ENCODE peak calls at places on chromosomes 5 and 9, in eight cellular contexts. One of them, this sample, is unnamed.

GRCh38 chr5:123285122-123286011 is 137.8 kb downstream of the CEP120 start:
- DNase-seq in nephron progenitor cell: peak
- DNase-seq in CD8-positive, alpha-beta T cell: no peak
- DNase-seq in neural crest cell: peak
- DNase-seq in psoas muscle: no peak
- DNase-seq in esophagus squamous epithelium: no peak
- DNase-seq in thyroid gland: no peak
- DNase-seq in GM23338: peak
- DNase-seq in this sample: no peak

GRCh38 chr5:111135946-111136345 is 43.8 kb downstream of the WDR36 start:
- DNase-seq in psoas muscle: no peak
- DNase-seq in CD8-positive, alpha-beta T cell: no peak
- DNase-seq in esophagus squamous epithelium: no peak
- DNase-seq in GM23338: no peak
- DNase-seq in thyroid gland: no peak
- DNase-seq in nephron progenitor cell: no peak
- DNase-seq in neural crest cell: no peak
- DNase-seq in this sample: peak

GRCh38 chr9:130128782-130129424 is 43.3 kb upstream of the NCS1 start:
- DNase-seq in neural crest cell: no peak
- DNase-seq in GM23338: no peak
- DNase-seq in psoas muscle: peak
- DNase-seq in CD8-positive, alpha-beta T cell: peak
- DNase-seq in nephron progenitor cell: no peak
- DNase-seq in thyroid gland: no peak
- DNase-seq in esophagus squamous epithelium: no peak
- DNase-seq in this sample: peak

GRCh38 chr5:38463634-38464521 is 92.6 kb downstream of the LIFR start:
- DNase-seq in neural crest cell: no peak
- DNase-seq in CD8-positive, alpha-beta T cell: no peak
- DNase-seq in psoas muscle: no peak
- DNase-seq in esophagus squamous epithelium: no peak
- DNase-seq in GM23338: no peak
- DNase-seq in nephron progenitor cell: no peak
- DNase-seq in thyroid gland: no peak
- DNase-seq in this sample: peak

GRCh38 chr9:123929177-123929869 is 603 bp downstream of the DENND1A start:
- DNase-seq in nephron progenitor cell: no peak
- DNase-seq in esophagus squamous epithelium: no peak
- DNase-seq in thyroid gland: peak
- DNase-seq in psoas muscle: peak
- DNase-seq in neural crest cell: no peak
- DNase-seq in CD8-positive, alpha-beta T cell: no peak
- DNase-seq in GM23338: peak
- DNase-seq in this sample: no peak

GRCh38 chr5:108101105-108101504 is 280.8 kb downstream of the FBXL17 start:
- DNase-seq in GM23338: no peak
- DNase-seq in CD8-positive, alpha-beta T cell: no peak
- DNase-seq in nephron progenitor cell: no peak
- DNase-seq in thyroid gland: peak
- DNase-seq in neural crest cell: no peak
- DNase-seq in psoas muscle: no peak
- DNase-seq in esophagus squamous epithelium: no peak
- DNase-seq in this sample: no peak

GRCh38 chr5:58447231-58447630 is 12.7 kb downstream of the PLK2 start:
- DNase-seq in esophagus squamous epithelium: no peak
- DNase-seq in neural crest cell: no peak
- DNase-seq in nephron progenitor cell: no peak
- DNase-seq in CD8-positive, alpha-beta T cell: no peak
- DNase-seq in GM23338: no peak
- DNase-seq in psoas muscle: no peak
- DNase-seq in thyroid gland: no peak
- DNase-seq in this sample: peak

GRCh38 chr5:66415208-66415607 is 181.0 kb upstream of the MAST4 start:
- DNase-seq in esophagus squamous epithelium: no peak
- DNase-seq in psoas muscle: no peak
- DNase-seq in thyroid gland: no peak
- DNase-seq in CD8-positive, alpha-beta T cell: no peak
- DNase-seq in GM23338: no peak
- DNase-seq in nephron progenitor cell: no peak
- DNase-seq in neural crest cell: no peak
- DNase-seq in this sample: no peak

GRCh38 chr9:110069326-110070248 is 138.4 kb downstream of the C9orf152 start:
- DNase-seq in CD8-positive, alpha-beta T cell: no peak
- DNase-seq in thyroid gland: peak
- DNase-seq in GM23338: no peak
- DNase-seq in neural crest cell: no peak
- DNase-seq in esophagus squamous epithelium: no peak
- DNase-seq in nephron progenitor cell: no peak
- DNase-seq in psoas muscle: no peak
- DNase-seq in this sample: peak

GRCh38 chr5:127439544-127440096 is 77.8 kb upstream of the PRRC1 start:
- DNase-seq in psoas muscle: no peak
- DNase-seq in nephron progenitor cell: no peak
- DNase-seq in esophagus squamous epithelium: no peak
- DNase-seq in CD8-positive, alpha-beta T cell: no peak
- DNase-seq in neural crest cell: no peak
- DNase-seq in thyroid gland: no peak
- DNase-seq in GM23338: no peak
- DNase-seq in this sample: no peak

DNA sequence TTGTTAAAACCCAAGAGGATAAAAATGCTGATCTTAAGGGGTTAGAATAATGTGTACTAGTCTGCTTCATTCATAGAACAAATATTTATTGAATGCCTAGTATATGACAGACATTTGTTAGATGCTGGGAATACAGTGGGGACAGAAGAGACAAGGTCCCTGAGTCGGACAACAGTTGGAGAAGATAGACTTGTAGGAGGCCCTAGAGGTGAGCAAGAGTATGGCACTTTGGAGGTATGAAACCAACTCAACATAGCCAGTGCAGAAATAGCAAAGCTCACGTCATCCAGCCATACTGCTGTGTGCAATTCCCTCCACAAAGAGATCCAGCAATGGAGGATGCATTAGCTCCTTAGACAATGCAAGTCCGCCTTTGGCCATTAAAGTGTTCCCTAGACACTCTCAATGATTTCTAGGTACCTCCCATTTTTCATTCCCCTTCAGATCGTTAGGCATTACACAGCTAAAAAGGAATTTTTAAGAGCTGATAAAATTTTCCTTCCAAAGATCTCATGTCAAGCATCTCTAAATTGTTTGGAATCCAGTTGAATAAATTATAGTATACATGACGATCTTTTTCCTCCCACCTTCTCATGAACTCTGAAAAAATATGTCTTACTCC is 1949.6 kb upstream of the WWC1 start:
- DNase-seq in CD8-positive, alpha-beta T cell: no peak
- DNase-seq in GM23338: peak
- DNase-seq in thyroid gland: no peak
- DNase-seq in nephron progenitor cell: no peak
- DNase-seq in neural crest cell: no peak
- DNase-seq in esophagus squamous epithelium: no peak
- DNase-seq in psoas muscle: no peak
- DNase-seq in this sample: no peak
- TF ChIP-seq CTCF in CD8-positive, alpha-beta T cell: no peak
- TF ChIP-seq CTCF in GM23338: peak
- TF ChIP-seq CTCF in thyroid gland: no peak
- TF ChIP-seq CTCF in nephron progenitor cell: no peak
- TF ChIP-seq CTCF in neural crest cell: peak
- TF ChIP-seq CTCF in esophagus squamous epithelium: no peak
- TF ChIP-seq CTCF in psoas muscle: no peak
- TF ChIP-seq CTCF in this sample: peak

GRCh38 chr5:11619339-11620028 is 284.8 kb downstream of the CTNND2 start:
- DNase-seq in psoas muscle: no peak
- DNase-seq in CD8-positive, alpha-beta T cell: no peak
- DNase-seq in nephron progenitor cell: no peak
- DNase-seq in neural crest cell: no peak
- DNase-seq in thyroid gland: no peak
- DNase-seq in esophagus squamous epithelium: no peak
- DNase-seq in GM23338: peak
- DNase-seq in this sample: no peak
- TF ChIP-seq CTCF in psoas muscle: no peak
- TF ChIP-seq CTCF in CD8-positive, alpha-beta T cell: no peak
- TF ChIP-seq CTCF in nephron progenitor cell: peak
- TF ChIP-seq CTCF in neural crest cell: peak
- TF ChIP-seq CTCF in thyroid gland: peak
- TF ChIP-seq CTCF in esophagus squamous epithelium: no peak
- TF ChIP-seq CTCF in GM23338: peak
- TF ChIP-seq CTCF in this sample: no peak

GRCh38 chr5:109989161-109989560 is 299.4 kb downstream of the MAN2A1 start:
- DNase-seq in esophagus squamous epithelium: no peak
- DNase-seq in GM23338: no peak
- DNase-seq in thyroid gland: no peak
- DNase-seq in psoas muscle: no peak
- DNase-seq in nephron progenitor cell: no peak
- DNase-seq in neural crest cell: no peak
- DNase-seq in CD8-positive, alpha-beta T cell: no peak
- DNase-seq in this sample: no peak

GRCh38 chr5:109986726-109987125 is 297.0 kb downstream of the MAN2A1 start:
- DNase-seq in psoas muscle: no peak
- DNase-seq in esophagus squamous epithelium: no peak
- DNase-seq in thyroid gland: no peak
- DNase-seq in GM23338: no peak
- DNase-seq in neural crest cell: no peak
- DNase-seq in CD8-positive, alpha-beta T cell: no peak
- DNase-seq in nephron progenitor cell: no peak
- DNase-seq in this sample: no peak

GRCh38 chr5:109989994-109990722 is 300.4 kb downstream of the MAN2A1 start:
- DNase-seq in GM23338: no peak
- DNase-seq in nephron progenitor cell: no peak
- DNase-seq in psoas muscle: no peak
- DNase-seq in esophagus squamous epithelium: no peak
- DNase-seq in CD8-positive, alpha-beta T cell: no peak
- DNase-seq in thyroid gland: no peak
- DNase-seq in neural crest cell: no peak
- DNase-seq in this sample: no peak

GRCh38 chr5:109987970-109988369 is 298.2 kb downstream of the MAN2A1 start:
- DNase-seq in GM23338: no peak
- DNase-seq in thyroid gland: no peak
- DNase-seq in esophagus squamous epithelium: no peak
- DNase-seq in nephron progenitor cell: no peak
- DNase-seq in neural crest cell: no peak
- DNase-seq in CD8-positive, alpha-beta T cell: no peak
- DNase-seq in psoas muscle: no peak
- DNase-seq in this sample: no peak

DNA sequence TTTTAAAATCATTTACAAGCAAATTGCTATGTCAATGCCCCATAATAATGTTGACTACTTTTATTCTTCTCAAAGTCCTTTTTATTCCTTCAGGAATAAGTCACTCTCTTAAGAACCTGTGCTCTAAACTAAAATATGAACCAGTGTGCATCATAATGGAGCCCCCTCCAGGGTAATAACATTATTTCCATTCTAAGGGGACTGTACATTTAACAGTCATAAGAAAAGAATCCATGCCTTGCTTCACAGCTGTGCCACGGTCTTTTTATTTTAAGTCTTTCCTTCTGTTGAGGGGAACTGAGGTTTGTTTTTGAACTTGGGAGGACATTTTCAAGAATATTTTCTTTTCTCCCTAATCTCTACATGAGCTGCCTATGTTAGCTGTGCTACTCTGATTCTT is 297.6 kb downstream of the MAN2A1 start:
- DNase-seq in neural crest cell: no peak
- DNase-seq in CD8-positive, alpha-beta T cell: no peak
- DNase-seq in psoas muscle: no peak
- DNase-seq in GM23338: no peak
- DNase-seq in esophagus squamous epithelium: no peak
- DNase-seq in nephron progenitor cell: no peak
- DNase-seq in thyroid gland: no peak
- DNase-seq in this sample: no peak
- TF ChIP-seq CTCF in neural crest cell: no peak
- TF ChIP-seq CTCF in CD8-positive, alpha-beta T cell: no peak
- TF ChIP-seq CTCF in psoas muscle: no peak
- TF ChIP-seq CTCF in GM23338: no peak
- TF ChIP-seq CTCF in esophagus squamous epithelium: no peak
- TF ChIP-seq CTCF in nephron progenitor cell: no peak
- TF ChIP-seq CTCF in thyroid gland: no peak
- TF ChIP-seq CTCF in this sample: no peak

GRCh38 chr5:172939045-172939444 is 20.2 kb upstream of the RPL26L1 start:
- DNase-seq in thyroid gland: no peak
- DNase-seq in GM23338: peak
- DNase-seq in nephron progenitor cell: no peak
- DNase-seq in neural crest cell: peak
- DNase-seq in esophagus squamous epithelium: no peak
- DNase-seq in CD8-positive, alpha-beta T cell: no peak
- DNase-seq in psoas muscle: no peak
- DNase-seq in this sample: peak
- TF ChIP-seq CTCF in thyroid gland: peak
- TF ChIP-seq CTCF in GM23338: peak
- TF ChIP-seq CTCF in nephron progenitor cell: peak
- TF ChIP-seq CTCF in neural crest cell: peak
- TF ChIP-seq CTCF in esophagus squamous epithelium: no peak
- TF ChIP-seq CTCF in CD8-positive, alpha-beta T cell: no peak
- TF ChIP-seq CTCF in psoas muscle: peak
- TF ChIP-seq CTCF in this sample: peak

DNA sequence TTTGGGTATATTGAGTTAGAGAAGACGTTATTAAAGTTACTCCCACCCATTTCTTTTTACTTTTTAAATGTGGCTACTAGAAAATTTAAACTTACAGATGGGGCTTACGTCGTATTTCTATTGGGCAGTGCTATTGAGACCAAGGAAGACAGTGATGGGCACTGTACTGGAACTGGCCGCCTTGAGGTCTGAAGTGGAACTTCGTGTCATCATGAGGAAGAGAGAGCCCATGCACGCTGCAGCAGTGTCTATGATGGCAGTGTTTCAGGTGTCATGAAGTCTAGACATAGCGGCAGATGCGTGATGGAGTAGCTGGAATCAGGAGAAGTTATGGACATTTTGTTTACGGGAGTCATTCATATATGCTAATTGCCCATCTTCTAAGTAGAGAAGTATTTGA is 143.7 kb downstream of the LRRC70 start:
- DNase-seq in thyroid gland: no peak
- DNase-seq in psoas muscle: no peak
- DNase-seq in nephron progenitor cell: no peak
- DNase-seq in esophagus squamous epithelium: no peak
- DNase-seq in CD8-positive, alpha-beta T cell: no peak
- DNase-seq in neural crest cell: no peak
- DNase-seq in GM23338: peak
- DNase-seq in this sample: no peak
- TF ChIP-seq CTCF in thyroid gland: no peak
- TF ChIP-seq CTCF in psoas muscle: no peak
- TF ChIP-seq CTCF in nephron progenitor cell: no peak
- TF ChIP-seq CTCF in esophagus squamous epithelium: no peak
- TF ChIP-seq CTCF in CD8-positive, alpha-beta T cell: no peak
- TF ChIP-seq CTCF in neural crest cell: peak
- TF ChIP-seq CTCF in GM23338: peak
- TF ChIP-seq CTCF in this sample: peak

DNA sequence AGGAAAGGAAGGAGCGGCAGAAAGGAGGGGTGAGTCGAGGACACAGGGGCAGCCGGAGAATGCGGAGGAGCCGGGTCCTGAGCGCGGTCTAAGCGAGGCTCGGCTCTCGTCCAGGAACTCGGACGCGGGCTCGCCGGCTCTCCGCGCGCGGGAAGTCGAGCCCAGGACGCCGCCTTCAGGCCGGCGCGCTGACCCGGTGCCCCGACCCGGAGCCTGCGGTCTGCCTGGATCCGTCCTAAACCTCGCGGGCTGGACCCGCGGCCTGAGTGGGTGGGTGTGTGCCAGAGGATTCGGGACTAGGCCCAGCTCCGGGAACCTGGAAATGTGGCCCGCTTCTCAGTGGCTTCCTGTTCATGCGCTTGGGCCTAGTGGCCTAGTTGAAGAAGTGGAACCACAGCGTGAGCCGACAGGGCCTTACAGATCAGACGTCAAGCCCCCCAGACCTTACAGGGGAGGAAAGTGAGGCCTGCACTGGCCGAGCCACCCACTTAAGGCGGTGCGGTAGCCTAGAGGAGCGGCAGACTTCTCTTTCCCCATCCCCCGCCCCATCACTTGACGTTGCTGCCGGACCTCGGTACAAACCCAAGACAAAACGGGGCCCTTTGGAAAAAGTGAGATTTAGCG is 1.2 kb downstream of the CDKN2B-AS1 start:
- DNase-seq in esophagus squamous epithelium: peak
- DNase-seq in neural crest cell: no peak
- DNase-seq in GM23338: peak
- DNase-seq in nephron progenitor cell: peak
- DNase-seq in CD8-positive, alpha-beta T cell: no peak
- DNase-seq in thyroid gland: peak
- DNase-seq in psoas muscle: peak
- DNase-seq in this sample: no peak
- TF ChIP-seq CTCF in esophagus squamous epithelium: no peak
- TF ChIP-seq CTCF in neural crest cell: peak
- TF ChIP-seq CTCF in GM23338: no peak
- TF ChIP-seq CTCF in nephron progenitor cell: no peak
- TF ChIP-seq CTCF in CD8-positive, alpha-beta T cell: no peak
- TF ChIP-seq CTCF in thyroid gland: no peak
- TF ChIP-seq CTCF in psoas muscle: no peak
- TF ChIP-seq CTCF in this sample: peak

This sample was measured in HFFc6.